ENCODE peak calls at places on chromosome 1, in six cellular contexts. B is MM.1S; Y is lower leg skin; D is fibroblast of the aortic adventitia; A is psoas muscle; X is CD4-positive, alpha-beta T cell. U is an unnamed sample.
A peak's percentile ranks its signal among the peaks of the same experiment; 100 is the strongest.

GRCh38 chr1:151461694-151462093 is 2.4 kb upstream of the POGZ start:
- DNase-seq in B (no peak), Y (no peak), D (no peak), A (no peak), X (no peak), U (no peak)

GRCh38 chr1:28983091-28983490 is 68.7 kb downstream of the EPB41 start:
- DNase-seq in B (no peak), Y (no peak), D (no peak), A (no peak), X (no peak), U (no peak)

GRCh38 chr1:80925130-80925780 is 875.5 kb upstream of the ADGRL2 start:
- DNase-seq in B (no peak), Y (no peak), D (no peak), A (no peak), X (no peak), U (no peak)

GRCh38 chr1:99557556-99558256 is 88.2 kb upstream of the PALMD start:
- DNase-seq in B (no peak), Y (no peak), D (peak; percentile 81), A (no peak), X (no peak), U (peak; percentile 83)

GRCh38 chr1:241615043-241615974 is 24.9 kb downstream of the CHML start:
- DNase-seq in B (no peak), Y (no peak), D (no peak), A (no peak), X (no peak), U (no peak)

GRCh38 chr1:20074725-20075171 is 4.8 kb downstream of the PLA2G5 start:
- DNase-seq in B (no peak), Y (peak; percentile 85), D (peak; percentile 60), A (no peak), X (no peak), U (no peak)

GRCh38 chr1:206955476-206956312 is 9.4 kb upstream of the PIGR start:
- DNase-seq in B (no peak), Y (no peak), D (peak; percentile 8), A (no peak), X (no peak), U (no peak)

GRCh38 chr1:218674280-218674773 is 329.2 kb downstream of the TGFB2 start:
- DNase-seq in B (peak; percentile 6), Y (no peak), D (peak; percentile 90), A (no peak), X (no peak), U (peak; percentile 61)

GRCh38 chr1:231106347-231106746 is 55.5 kb upstream of the TRIM67 start:
- DNase-seq in B (no peak), Y (no peak), D (peak; percentile 72), A (no peak), X (no peak), U (peak; percentile 62)

GRCh38 chr1:171919891-171920887 is 78.9 kb downstream of the DNM3 start:
- DNase-seq in B (no peak), Y (no peak), D (no peak), A (no peak), X (no peak), U (no peak)

GRCh38 chr1:198657550-198658064 is 18.8 kb downstream of the PTPRC start:
- DNase-seq in B (peak; percentile 27), Y (no peak), D (peak; percentile 98), A (no peak), X (no peak), U (peak; percentile 99)

GRCh38 chr1:187943606-187944403 is 1115.1 kb downstream of the PLA2G4A start:
- DNase-seq in B (peak; percentile 33), Y (no peak), D (no peak), A (no peak), X (no peak), U (no peak)

GRCh38 chr1:155173478-155174333 is at the start of gene TRIM46:
- DNase-seq in B (no peak), Y (peak; percentile 88), D (peak; percentile 54), A (peak; percentile 51), X (peak; percentile 54), U (peak; percentile 40)

GRCh38 chr1:161185282-161185682 is 8.0 kb upstream of the B4GALT3 start:
- DNase-seq in B (peak; percentile 98), Y (peak; percentile 96), D (peak; percentile 76), A (peak; percentile 77), X (peak; percentile 74), U (peak; percentile 29)

GRCh38 chr1:92961896-92962752 is 862 bp upstream of the DIPK1A start:
- DNase-seq in B (peak; percentile 82), Y (peak; percentile 92), D (peak; percentile 79), A (peak; percentile 79), X (peak; percentile 49), U (peak; percentile 67)

GRCh38 chr1:233443040-233443439 is 115.5 kb downstream of the MAP3K21 start:
- DNase-seq in B (no peak), Y (no peak), D (peak; percentile 7), A (no peak), X (no peak), U (no peak)

GRCh38 chr1:96999191-96999590 is 277.6 kb downstream of the PTBP2 start:
- DNase-seq in B (no peak), Y (no peak), D (peak; percentile 19), A (no peak), X (no peak), U (peak; percentile 28)

GRCh38 chr1:234139966-234140365 is 233.3 kb upstream of the COA6 start:
- DNase-seq in B (no peak), Y (no peak), D (peak; percentile 60), A (no peak), X (no peak), U (peak; percentile 54)

GRCh38 chr1:154568165-154568815 is 712 bp downstream of the CHRNB2 start:
- DNase-seq in B (no peak), Y (no peak), D (no peak), A (no peak), X (no peak), U (no peak)

GRCh38 chr1:53656062-53656915 is 82.7 kb downstream of the GLIS1 start:
- DNase-seq in B (no peak), Y (no peak), D (peak; percentile 81), A (no peak), X (no peak), U (peak; percentile 81)

DNA sequence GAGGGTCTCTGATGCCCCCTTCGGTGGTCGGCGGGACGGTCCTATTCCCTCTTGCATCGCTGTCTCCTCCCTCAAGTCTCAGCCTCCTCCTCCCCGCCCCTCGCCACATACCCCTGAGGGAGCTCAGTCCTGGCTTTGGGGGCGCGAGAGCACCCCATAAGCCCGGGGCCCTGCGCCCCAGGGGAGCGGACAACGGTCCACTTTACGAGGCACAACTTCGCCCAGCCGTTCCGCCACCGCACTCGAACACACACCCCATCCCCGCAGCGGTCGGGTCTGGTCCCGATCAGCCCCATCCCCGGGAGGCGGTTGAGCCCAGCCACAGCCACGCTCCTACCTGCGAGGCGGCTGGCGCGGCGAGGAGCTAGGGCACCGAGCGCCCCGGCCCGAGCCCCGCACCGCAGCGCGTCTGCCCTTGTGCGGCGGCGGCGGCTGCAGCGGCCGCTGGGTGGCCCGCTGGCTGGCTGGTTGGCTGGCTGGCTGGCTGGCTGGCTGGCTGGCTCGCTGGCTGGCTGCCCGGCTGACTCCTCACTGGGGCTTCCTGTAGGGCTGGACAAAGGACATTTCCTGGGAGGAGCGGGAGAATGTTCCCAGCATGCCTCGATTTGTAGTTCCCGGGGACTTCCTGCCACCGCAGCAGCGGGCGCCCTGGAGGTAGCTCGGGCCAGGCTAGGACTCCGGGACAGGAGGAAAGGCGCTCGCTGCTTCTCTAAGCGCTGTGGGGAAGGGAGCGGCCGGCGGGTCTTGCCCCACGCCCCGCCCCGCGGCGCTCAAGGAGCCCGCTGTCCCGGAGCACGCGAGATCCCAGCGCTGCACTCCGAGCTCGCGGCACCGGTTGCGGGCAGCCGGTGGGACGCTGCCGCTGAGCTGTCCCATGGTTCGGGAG is at the start of gene ZNF697:
- DNase-seq in B (peak; percentile 53), Y (peak; percentile 99), D (peak; percentile 98), A (peak; percentile 99), X (peak; percentile 6), U (peak; percentile 99)
- TF ChIP-seq CTCF in B (no peak), Y (no peak), D (peak; percentile 51), A (peak; percentile 8), X (no peak), U (peak; percentile 59)

DNA sequence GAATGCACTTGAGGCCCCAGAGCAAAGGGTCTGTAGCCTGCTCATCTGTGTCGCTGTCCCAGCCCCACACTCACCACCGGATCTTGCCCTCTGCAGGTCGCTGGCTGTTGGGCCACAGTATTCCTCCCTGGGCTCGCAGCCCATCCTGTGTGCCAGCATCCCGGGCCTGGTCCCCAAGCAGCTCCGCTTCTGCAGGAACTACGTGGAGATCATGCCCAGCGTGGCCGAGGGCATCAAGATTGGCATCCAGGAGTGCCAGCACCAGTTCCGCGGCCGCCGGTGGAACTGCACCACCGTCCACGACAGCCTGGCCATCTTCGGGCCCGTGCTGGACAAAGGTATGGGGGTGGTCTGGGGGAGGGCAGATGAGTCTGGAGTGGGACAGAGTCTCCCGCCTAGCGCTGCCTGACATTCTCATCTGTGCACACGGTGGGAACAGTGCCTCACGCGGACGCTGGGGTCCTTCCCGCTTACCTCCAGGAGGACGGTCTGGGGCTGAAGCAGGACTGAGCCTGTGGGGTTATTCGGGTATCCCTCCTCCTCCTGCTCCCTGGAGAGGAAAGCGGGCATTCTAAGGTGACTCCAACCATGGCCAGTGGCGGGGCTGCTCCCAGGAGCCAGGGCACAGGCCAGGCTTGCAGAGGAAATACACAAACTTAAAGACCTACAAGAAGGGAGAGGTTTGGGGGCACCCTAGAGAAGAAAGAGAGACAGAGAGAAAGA is 15.9 kb downstream of the WNT3A start:
- DNase-seq in B (no peak), Y (peak; percentile 81), D (no peak), A (peak; percentile 36), X (no peak), U (no peak)
- TF ChIP-seq CTCF in B (no peak), Y (no peak), D (no peak), A (no peak), X (no peak), U (no peak)

GRCh38 chr1:8871539-8871935 is 6.9 kb downstream of the ENO1 start:
- DNase-seq in B (no peak), Y (no peak), D (no peak), A (no peak), X (no peak), U (no peak)
- TF ChIP-seq CTCF in B (peak; percentile 30), Y (no peak), D (no peak), A (no peak), X (peak; percentile 20), U (peak; percentile 73)

GRCh38 chr1:13725714-13726175 is 25.8 kb downstream of the PRDM2 start:
- DNase-seq in B (peak; percentile 62), Y (no peak), D (peak; percentile 42), A (no peak), X (peak; percentile 56), U (peak; percentile 5)
- TF ChIP-seq CTCF in B (peak; percentile 66), Y (no peak), D (peak; percentile 27), A (no peak), X (peak; percentile 69), U (peak; percentile 63)

DNA sequence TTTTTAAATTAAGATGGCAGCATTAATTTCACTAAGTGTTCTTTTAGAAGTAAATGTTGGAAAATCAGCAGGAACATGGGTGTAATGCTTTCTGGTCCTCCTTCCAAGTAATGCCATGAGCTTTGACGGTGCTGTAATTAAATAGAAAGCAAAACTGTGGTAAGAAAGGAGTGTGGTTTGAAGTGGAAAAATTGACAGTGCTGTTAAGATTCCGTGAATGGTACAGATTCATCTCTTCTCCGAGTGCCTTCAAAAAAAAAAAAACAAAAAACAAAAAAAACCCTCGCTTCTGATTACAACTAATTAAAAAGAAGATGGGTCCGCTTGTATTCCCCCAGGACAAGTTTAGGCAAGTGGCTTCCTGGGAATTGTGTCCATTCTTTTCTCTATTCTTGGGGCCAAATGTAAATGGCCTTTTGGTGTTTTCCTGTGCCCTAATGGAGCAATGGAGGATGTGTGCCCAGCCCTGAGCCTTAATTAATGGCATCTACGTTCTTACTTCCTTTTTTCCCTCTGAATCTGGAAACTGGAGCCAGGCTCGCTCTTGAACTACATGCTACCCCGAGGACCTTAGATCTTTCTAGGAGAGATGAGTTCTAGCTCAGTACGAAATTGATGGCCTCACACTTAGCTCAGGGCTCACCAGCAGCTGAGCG is 5.1 kb downstream of the LMO4 start:
- DNase-seq in B (peak; percentile 76), Y (no peak), D (peak; percentile 42), A (no peak), X (no peak), U (no peak)
- TF ChIP-seq CTCF in B (no peak), Y (no peak), D (no peak), A (no peak), X (no peak), U (no peak)